ENCODE peak calls at places on chromosome 12, in four cellular contexts. One of them, this sample, is unnamed.

GRCh38 chr12:118964988-118965387 is 16.4 kb upstream of the SRRM4 start:
- DNase-seq in GF-D8: no peak
- DNase-seq in HFFc6: no peak
- DNase-seq in effector memory CD4-positive, alpha-beta T cell: no peak
- DNase-seq in this sample: no peak

GRCh38 chr12:6026998-6027397 is 81.9 kb upstream of the ANO2 start:
- DNase-seq in GF-D8: no peak
- DNase-seq in HFFc6: no peak
- DNase-seq in effector memory CD4-positive, alpha-beta T cell: no peak
- DNase-seq in this sample: no peak

GRCh38 chr12:119096429-119097202 is 82.1 kb upstream of the HSPB8 start:
- DNase-seq in GF-D8: no peak
- DNase-seq in HFFc6: no peak
- DNase-seq in effector memory CD4-positive, alpha-beta T cell: no peak
- DNase-seq in this sample: no peak

GRCh38 chr12:70543444-70543843 is 93.8 kb downstream of the PTPRB start:
- DNase-seq in GF-D8: no peak
- DNase-seq in HFFc6: peak; percentile 94
- DNase-seq in effector memory CD4-positive, alpha-beta T cell: no peak
- DNase-seq in this sample: no peak

GRCh38 chr12:66751432-66752113 is 72.7 kb upstream of the GRIP1 start:
- DNase-seq in GF-D8: no peak
- DNase-seq in HFFc6: no peak
- DNase-seq in effector memory CD4-positive, alpha-beta T cell: no peak
- DNase-seq in this sample: no peak

GRCh38 chr12:38666425-38666824 is 239.0 kb downstream of the CPNE8 start:
- DNase-seq in GF-D8: no peak
- DNase-seq in HFFc6: no peak
- DNase-seq in effector memory CD4-positive, alpha-beta T cell: no peak
- DNase-seq in this sample: no peak

GRCh38 chr12:26062566-26062965 is 62.3 kb downstream of the BHLHE41 start:
- DNase-seq in GF-D8: no peak
- DNase-seq in HFFc6: peak; percentile 47
- DNase-seq in effector memory CD4-positive, alpha-beta T cell: no peak
- DNase-seq in this sample: no peak

GRCh38 chr12:53169644-53170043 is 10.9 kb upstream of the ZNF740 start:
- DNase-seq in GF-D8: no peak
- DNase-seq in HFFc6: no peak
- DNase-seq in effector memory CD4-positive, alpha-beta T cell: no peak
- DNase-seq in this sample: no peak

GRCh38 chr12:48996794-48997718 is 2.1 kb downstream of the DDN start:
- DNase-seq in GF-D8: peak; percentile 52
- DNase-seq in HFFc6: peak; percentile 39
- DNase-seq in effector memory CD4-positive, alpha-beta T cell: peak; percentile 59
- DNase-seq in this sample: peak; percentile 67

GRCh38 chr12:86774841-86775386 is 518.7 kb upstream of the MGAT4C start:
- DNase-seq in GF-D8: no peak
- DNase-seq in HFFc6: no peak
- DNase-seq in effector memory CD4-positive, alpha-beta T cell: no peak
- DNase-seq in this sample: no peak

GRCh38 chr12:6265038-6265405 is 45.5 kb upstream of the PLEKHG6 start:
- DNase-seq in GF-D8: no peak
- DNase-seq in HFFc6: no peak
- DNase-seq in effector memory CD4-positive, alpha-beta T cell: no peak
- DNase-seq in this sample: no peak

GRCh38 chr12:112168561-112168971 is 43.2 kb downstream of the TRAFD1 start:
- DNase-seq in GF-D8: no peak
- DNase-seq in HFFc6: no peak
- DNase-seq in effector memory CD4-positive, alpha-beta T cell: no peak
- DNase-seq in this sample: no peak

GRCh38 chr12:131757111-131757510 is 46.2 kb downstream of the SFSWAP start:
- DNase-seq in GF-D8: no peak
- DNase-seq in HFFc6: no peak
- DNase-seq in effector memory CD4-positive, alpha-beta T cell: no peak
- DNase-seq in this sample: no peak

GRCh38 chr12:52214421-52214802 is 18.6 kb upstream of the KRT7 start:
- DNase-seq in GF-D8: no peak
- DNase-seq in HFFc6: no peak
- DNase-seq in effector memory CD4-positive, alpha-beta T cell: no peak
- DNase-seq in this sample: no peak

GRCh38 chr12:21330682-21331253 is 3.9 kb downstream of the SLCO1A2 start:
- DNase-seq in GF-D8: no peak
- DNase-seq in HFFc6: peak; percentile 1
- DNase-seq in effector memory CD4-positive, alpha-beta T cell: no peak
- DNase-seq in this sample: no peak

GRCh38 chr12:74889563-74890236 is 319.9 kb downstream of the KCNC2 start:
- DNase-seq in GF-D8: no peak
- DNase-seq in HFFc6: peak; percentile 53
- DNase-seq in effector memory CD4-positive, alpha-beta T cell: no peak
- DNase-seq in this sample: peak; percentile 8

GRCh38 chr12:105100998-105101397 is 6.5 kb upstream of the WASHC4 start:
- DNase-seq in GF-D8: no peak
- DNase-seq in HFFc6: peak; percentile 28
- DNase-seq in effector memory CD4-positive, alpha-beta T cell: no peak
- DNase-seq in this sample: no peak

GRCh38 chr12:52333321-52333720 is 12.1 kb upstream of the KRT83 start:
- DNase-seq in GF-D8: no peak
- DNase-seq in HFFc6: no peak
- DNase-seq in effector memory CD4-positive, alpha-beta T cell: no peak
- DNase-seq in this sample: no peak

GRCh38 chr12:56020437-56021189 is at the start of gene IKZF4:
- DNase-seq in GF-D8: peak; percentile 92
- DNase-seq in HFFc6: no peak
- DNase-seq in effector memory CD4-positive, alpha-beta T cell: no peak
- DNase-seq in this sample: peak; percentile 42

GRCh38 chr12:100545092-100545491 is 28.4 kb upstream of the GAS2L3 start:
- DNase-seq in GF-D8: no peak
- DNase-seq in HFFc6: peak; percentile 7
- DNase-seq in effector memory CD4-positive, alpha-beta T cell: no peak
- DNase-seq in this sample: no peak

GRCh38 chr12:91074068-91074819 is 16.4 kb upstream of the KERA start:
- DNase-seq in GF-D8: no peak
- DNase-seq in HFFc6: no peak
- DNase-seq in effector memory CD4-positive, alpha-beta T cell: no peak
- DNase-seq in this sample: no peak

GRCh38 chr12:112977641-112978040 is 678 bp upstream of the OAS2 start:
- DNase-seq in GF-D8: no peak
- DNase-seq in HFFc6: no peak
- DNase-seq in effector memory CD4-positive, alpha-beta T cell: no peak
- DNase-seq in this sample: no peak

GRCh38 chr12:122078141-122079037 is at the start of gene MLXIP:
- DNase-seq in GF-D8: peak; percentile 85
- DNase-seq in HFFc6: peak; percentile 83
- DNase-seq in effector memory CD4-positive, alpha-beta T cell: peak; percentile 77
- DNase-seq in this sample: peak; percentile 85

GRCh38 chr12:98606367-98606985 is 13.0 kb downstream of the SLC25A3 start:
- DNase-seq in GF-D8: peak; percentile 6
- DNase-seq in HFFc6: no peak
- DNase-seq in effector memory CD4-positive, alpha-beta T cell: no peak
- DNase-seq in this sample: peak; percentile 23

GRCh38 chr12:94762259-94762942 is 112.0 kb upstream of the TMCC3 start:
- DNase-seq in GF-D8: no peak
- DNase-seq in HFFc6: no peak
- DNase-seq in effector memory CD4-positive, alpha-beta T cell: no peak
- DNase-seq in this sample: no peak

This sample was measured in pons.